ENCODE peak calls at places on chromosomes 3 and 15, in eight cellular contexts. K is ascending aorta, L is mesendoderm, D is colonic mucosa, I is GM23338, T is fibroblast of lung, X is iPS DF 6.9, M is esophagus squamous epithelium. Z is an unnamed sample. For H3K36me3 and H3K4me1, the result is how much of the 10 kb centered on the place peaks cover.

GRCh38 chr3:170709046-170709445 is 123.2 kb upstream of the SLC7A14 start:
- DNase-seq in L (no peak), T (peak), D (no peak), M (no peak), K (no peak), I (no peak), X (no peak), Z (peak)

GRCh38 chr3:177574232-177574856 is 377.1 kb upstream of the TBL1XR1 start:
- DNase-seq in M (no peak), D (peak), T (peak), K (no peak), X (no peak), I (peak), L (peak), Z (peak)

GRCh38 chr15:31324739-31325431 is 1.8 kb upstream of the KLF13 start:
- DNase-seq in D (no peak), X (no peak), I (no peak), M (no peak), L (no peak), K (no peak), T (no peak), Z (no peak)

GRCh38 chr3:10263549-10264363 is 15.5 kb downstream of the TATDN2 start:
- DNase-seq in L (peak), X (no peak), D (no peak), K (no peak), T (peak), I (peak), M (no peak), Z (peak)

GRCh38 chr3:10577521-10577920 is 72.1 kb upstream of the ATP2B2 start:
- DNase-seq in I (no peak), T (no peak), M (no peak), X (no peak), D (no peak), L (no peak), K (no peak), Z (no peak)

GRCh38 chr15:29278436-29279099 is 8.9 kb upstream of the NSMCE3 start:
- DNase-seq in D (no peak), L (no peak), X (no peak), I (no peak), M (no peak), T (peak), K (no peak), Z (peak)

GRCh38 chr3:183193762-183194701 is 31.5 kb upstream of the LAMP3 start:
- DNase-seq in M (no peak), T (peak), I (no peak), D (no peak), X (no peak), K (no peak), L (no peak), Z (peak)

GRCh38 chr15:35306361-35306981 is 221.4 kb upstream of the NANOGP8 start:
- DNase-seq in L (peak), D (peak), T (peak), M (no peak), K (no peak), I (peak), X (no peak), Z (peak)

GRCh38 chr15:79849789-79850188 is 47.0 kb downstream of the MTHFS start:
- DNase-seq in M (no peak), I (peak), X (peak), K (no peak), D (peak), T (peak), L (peak), Z (peak)

GRCh38 chr3:106628407-106628806 is 748.8 kb upstream of the CCDC54 start:
- DNase-seq in D (no peak), L (no peak), I (no peak), T (peak), M (no peak), X (no peak), K (no peak), Z (peak)

GRCh38 chr15:40029979-40030893 is 8.7 kb downstream of the SRP14 start:
- DNase-seq in T (peak), I (peak), X (no peak), K (no peak), L (peak), D (peak), M (no peak), Z (no peak)

GRCh38 chr15:78933187-78934062 is 11.4 kb downstream of the CTSH start:
- DNase-seq in K (no peak), I (no peak), X (no peak), T (no peak), M (no peak), L (no peak), D (no peak), Z (no peak)

GRCh38 chr3:52237006-52237658 is 1.8 kb downstream of the TWF2 start:
- DNase-seq in L (no peak), T (no peak), M (no peak), I (no peak), X (no peak), D (no peak), K (no peak), Z (no peak)
- H3K36me3 ChIP-seq in L (under half), T (under half), M (under half), I (under half), X (under half), D (under half), K (under half), Z (under half)

GRCh38 chr3:12158387-12159226 is at the start of gene TIMP4:
- DNase-seq in K (no peak), L (peak), T (peak), X (no peak), M (no peak), D (peak), I (peak), Z (peak)

GRCh38 chr3:12155833-12156232 is 2.9 kb downstream of the TIMP4 start:
- DNase-seq in T (peak), L (no peak), X (no peak), D (no peak), I (no peak), K (peak), M (no peak), Z (peak)

GRCh38 chr3:12157026-12157425 is 1.7 kb downstream of the TIMP4 start:
- DNase-seq in K (no peak), T (no peak), D (no peak), M (no peak), L (no peak), X (no peak), I (no peak), Z (no peak)

GRCh38 chr3:12155264-12155663 is 3.4 kb downstream of the TIMP4 start:
- DNase-seq in X (no peak), K (no peak), I (no peak), T (no peak), M (no peak), L (no peak), D (no peak), Z (no peak)

DNA sequence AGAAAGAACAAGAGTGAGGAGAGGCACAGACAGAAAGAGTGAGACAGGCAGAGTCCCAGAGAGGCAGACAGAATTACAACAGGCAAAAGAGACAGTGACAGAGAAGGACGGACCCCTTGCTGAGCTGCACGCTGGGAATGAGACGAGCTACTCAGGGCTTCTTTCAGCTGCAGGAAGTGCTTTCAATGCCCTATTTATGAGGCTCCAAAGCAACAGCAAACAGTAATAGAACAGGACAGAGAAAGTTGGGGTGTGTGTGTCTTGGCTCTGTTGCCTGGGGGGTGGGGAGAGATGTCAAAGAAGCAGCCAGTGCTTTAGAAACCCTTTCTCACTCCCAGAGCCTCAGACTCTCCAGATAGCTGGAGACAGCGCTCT is 502 bp upstream of the TIMP4 start:
- DNase-seq in L (peak), X (peak), D (no peak), K (no peak), M (no peak), T (no peak), I (peak), Z (no peak)
- H3K4me3 ChIP-seq in L (no peak), X (no peak), D (no peak), K (peak), M (no peak), T (peak), I (peak), Z (peak)

DNA sequence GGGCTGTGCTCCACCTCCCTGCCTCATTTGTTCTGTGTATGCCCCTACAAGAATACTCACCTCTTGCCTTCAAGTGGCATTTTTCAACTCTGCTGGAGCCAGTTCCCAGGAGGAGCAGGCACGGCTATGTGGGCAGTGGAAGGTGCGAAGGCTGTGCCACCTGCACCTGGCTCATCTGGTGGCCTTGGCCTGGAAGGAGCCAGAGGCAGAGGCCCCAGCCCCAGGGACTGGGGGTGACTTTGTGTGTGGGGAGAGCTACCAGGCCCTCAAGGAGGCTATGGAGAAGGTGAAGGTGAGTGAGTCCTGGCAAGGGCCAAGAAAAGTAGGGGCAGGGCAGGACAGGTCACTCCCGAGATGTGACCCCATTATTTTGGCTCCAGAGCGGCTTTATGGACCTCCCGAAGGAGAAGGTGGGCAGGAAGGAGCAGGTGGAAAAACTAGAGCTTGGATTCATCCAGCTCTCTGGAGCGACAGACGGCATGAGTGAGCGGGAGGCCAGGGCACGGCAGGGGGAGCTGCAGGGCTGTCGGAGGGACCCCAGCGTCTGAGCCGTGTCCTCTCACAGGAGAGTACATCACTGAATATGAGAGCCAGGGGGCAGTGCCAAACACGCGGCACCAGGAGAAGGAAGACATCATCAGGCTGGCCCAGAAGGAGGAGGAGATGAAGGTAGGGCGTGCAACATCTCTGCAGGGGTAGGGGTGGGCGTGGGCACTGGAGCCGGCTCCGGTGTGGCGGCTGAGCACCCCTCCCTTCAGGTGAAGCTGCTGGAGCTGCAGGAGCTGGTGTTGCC is 57.3 kb upstream of the UBE2Q2 start:
- DNase-seq in K (no peak), D (peak), L (peak), T (peak), M (no peak), X (no peak), I (peak), Z (no peak)
- H3K4me1 ChIP-seq in K (under half), D (under half), L (under half), T (under half), M (under half), X (under half), I (under half), Z (under half)

DNA sequence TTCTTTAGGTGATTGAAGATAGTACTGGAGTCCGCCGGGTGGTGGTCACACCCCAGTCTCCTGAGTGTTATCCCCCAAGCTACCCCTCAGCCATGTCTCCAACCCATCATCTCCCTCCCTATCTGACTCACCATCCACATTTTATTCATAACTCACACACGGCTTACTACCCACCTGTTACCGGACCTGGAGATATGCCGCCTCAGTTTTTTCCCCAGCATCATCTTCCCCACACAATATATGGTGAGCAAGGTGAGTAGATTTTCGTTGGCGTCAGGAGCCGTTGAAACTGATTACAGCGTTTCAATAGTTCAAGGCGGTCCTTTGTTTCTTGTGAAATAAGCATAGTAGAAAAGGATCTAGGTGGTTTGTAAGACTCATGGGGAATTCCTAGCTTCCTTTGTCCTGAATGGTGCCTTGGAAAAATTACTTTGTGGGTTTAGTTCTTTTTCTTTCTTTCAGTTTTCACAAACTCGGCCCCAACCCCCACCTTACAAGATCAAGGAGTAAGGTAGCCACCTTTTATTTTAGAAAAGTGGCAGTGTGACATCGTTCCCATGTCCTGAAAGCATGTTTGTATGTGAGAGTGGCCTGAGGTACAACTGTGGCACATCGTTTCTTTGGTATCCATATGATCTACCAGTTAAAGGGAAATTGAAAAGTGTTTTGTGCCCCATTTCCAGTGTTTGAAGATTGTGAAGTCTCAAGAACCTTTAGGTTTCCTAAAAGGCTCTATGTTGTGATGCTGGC is 200.6 kb downstream of the GHSR start:
- DNase-seq in T (no peak), X (no peak), D (no peak), M (no peak), L (no peak), I (no peak), K (no peak), Z (no peak)
- H3K36me3 ChIP-seq in T (under half), X (under half), D (under half), M (under half), L (under half), I (under half), K (under half), Z (half or more)

DNA sequence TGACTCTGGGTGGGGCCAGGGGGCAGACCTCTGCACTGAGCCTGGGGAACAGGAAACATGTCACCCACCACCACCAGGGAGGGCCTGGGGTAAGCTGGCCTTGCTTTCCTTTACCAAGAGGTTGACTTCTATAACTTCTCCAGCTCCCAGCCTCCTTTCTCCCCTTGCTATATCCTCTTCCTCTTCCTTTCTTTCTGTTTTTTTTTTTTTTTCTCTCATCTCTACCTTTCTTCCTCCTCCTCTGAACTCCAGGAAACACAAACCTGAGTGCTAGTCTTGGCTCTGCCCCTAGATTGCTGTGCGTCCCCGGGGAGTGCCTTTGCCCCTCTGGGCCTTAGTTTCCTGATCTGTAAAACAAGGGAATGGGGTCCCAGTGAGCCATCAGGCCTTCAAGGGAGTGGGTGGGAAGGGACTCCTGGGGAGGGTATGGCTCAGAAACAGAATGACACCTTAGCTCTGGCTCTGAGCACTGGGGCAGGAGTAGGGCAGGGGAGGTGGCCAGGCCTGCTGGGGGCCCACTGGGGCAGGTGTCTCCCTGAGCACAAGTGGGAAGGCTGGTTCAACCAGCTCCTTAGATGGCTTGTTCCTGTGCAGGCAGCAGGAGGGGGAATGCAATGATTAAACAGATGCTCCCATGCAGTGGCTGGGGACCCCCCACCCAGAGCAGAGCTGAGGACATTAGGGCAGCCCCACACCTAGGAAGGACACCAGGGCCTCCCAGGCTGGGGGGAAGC is 4.3 kb downstream of the SNX33 start:
- DNase-seq in K (no peak), D (no peak), T (no peak), L (no peak), M (no peak), X (no peak), I (no peak), Z (no peak)
- H3K4me3 ChIP-seq in K (peak), D (peak), T (peak), L (no peak), M (peak), X (no peak), I (peak), Z (peak)

GRCh38 chr3:184564685-184565385 is 3.2 kb downstream of the EPHB3 start:
- DNase-seq in I (no peak), X (no peak), D (no peak), L (no peak), T (no peak), M (no peak), K (no peak), Z (no peak)
- H3K4me1 ChIP-seq in I (under half), X (under half), D (under half), L (under half), T (under half), M (half or more), K (under half), Z (under half)

GRCh38 chr3:149026718-149027117 is 35.4 kb downstream of the GYG1 start:
- DNase-seq in T (no peak), I (no peak), D (no peak), L (peak), K (no peak), X (no peak), M (no peak), Z (no peak)
- H3K36me3 ChIP-seq in T (under half), I (under half), D (under half), L (under half), K (under half), X (under half), M (under half), Z (half or more)